ENCODE peak calls at places on chromosomes 4 and X, in eight cellular contexts. D is IMR-90, Y is breast epithelium, X is suprapubic skin, N is A549, F is HCT116, J is tibial nerve, Z is ovary. P is an unnamed sample.

GRCh38 chrX:70439016-70439415 is 5.6 kb upstream of the DLG3 start:
- DNase-seq in D (no peak), Y (no peak), X (no peak), N (no peak), F (no peak), J (no peak), Z (no peak), P (no peak)

GRCh38 chrX:39331062-39331704 is 529.9 kb downstream of the MID1IP1 start:
- DNase-seq in D (no peak), Y (no peak), X (no peak), N (no peak), F (no peak), J (no peak), Z (no peak), P (no peak)

GRCh38 chrX:43239356-43239755 is 416.7 kb upstream of the MAOA start:
- DNase-seq in D (no peak), Y (no peak), X (no peak), N (no peak), F (no peak), J (no peak), Z (no peak), P (no peak)

GRCh38 chr4:27006247-27006603 is 145.6 kb downstream of the STIM2 start:
- DNase-seq in D (peak; percentile 36), Y (no peak), X (no peak), N (no peak), F (no peak), J (no peak), Z (no peak), P (no peak)

GRCh38 chr4:92234393-92235176 is 69.2 kb upstream of the GRID2 start:
- DNase-seq in D (peak; percentile 100), Y (no peak), X (no peak), N (peak; percentile 56), F (peak; percentile 7), J (no peak), Z (no peak), P (no peak)

GRCh38 chr4:7647932-7648812 is 213.4 kb upstream of the PSAPL1 start:
- DNase-seq in D (peak; percentile 80), Y (no peak), X (no peak), N (peak; percentile 32), F (no peak), J (no peak), Z (no peak), P (no peak)

GRCh38 chr4:80213117-80213815 is 16.0 kb downstream of the PRDM8 start:
- DNase-seq in D (peak; percentile 87), Y (no peak), X (no peak), N (no peak), F (no peak), J (no peak), Z (no peak), P (no peak)

GRCh38 chrX:21658152-21658737 is at the start of gene KLHL34:
- DNase-seq in D (no peak), Y (no peak), X (no peak), N (no peak), F (no peak), J (no peak), Z (no peak), P (peak; percentile 74)

GRCh38 chr4:128583753-128584712 is 225.5 kb upstream of the JADE1 start:
- DNase-seq in D (no peak), Y (no peak), X (no peak), N (no peak), F (no peak), J (no peak), Z (no peak), P (peak; percentile 72)

GRCh38 chrX:66012094-66012534 is 27.8 kb downstream of the VSIG4 start:
- DNase-seq in D (no peak), Y (no peak), X (no peak), N (no peak), F (no peak), J (no peak), Z (no peak), P (no peak)

GRCh38 chrX:46444011-46444410 is 101.2 kb downstream of the ZNF674 start:
- DNase-seq in D (peak; percentile 89), Y (no peak), X (no peak), N (peak; percentile 34), F (peak; percentile 74), J (no peak), Z (no peak), P (no peak)

GRCh38 chr4:156377036-156377700 is 423.5 kb upstream of the CTSO start:
- DNase-seq in D (peak; percentile 64), Y (no peak), X (no peak), N (no peak), F (no peak), J (no peak), Z (no peak), P (no peak)

GRCh38 chrX:107996124-107996523 is 14.0 kb upstream of the TEX13B start:
- DNase-seq in D (no peak), Y (no peak), X (no peak), N (no peak), F (no peak), J (no peak), Z (no peak), P (no peak)

GRCh38 chrX:126027229-126027628 is 138.9 kb downstream of the DCAF12L2 start:
- DNase-seq in D (no peak), Y (no peak), X (no peak), N (no peak), F (no peak), J (no peak), Z (no peak), P (no peak)

GRCh38 chr4:137519406-137519805 is 12.9 kb downstream of the PCDH18 start:
- DNase-seq in D (peak; percentile 83), Y (no peak), X (no peak), N (no peak), F (no peak), J (no peak), Z (no peak), P (no peak)

GRCh38 chrX:76253432-76253831 is 80.6 kb downstream of the PBDC1 start:
- DNase-seq in D (peak; percentile 56), Y (no peak), X (no peak), N (peak; percentile 53), F (peak; percentile 18), J (peak; percentile 9), Z (peak; percentile 18), P (no peak)

DNA sequence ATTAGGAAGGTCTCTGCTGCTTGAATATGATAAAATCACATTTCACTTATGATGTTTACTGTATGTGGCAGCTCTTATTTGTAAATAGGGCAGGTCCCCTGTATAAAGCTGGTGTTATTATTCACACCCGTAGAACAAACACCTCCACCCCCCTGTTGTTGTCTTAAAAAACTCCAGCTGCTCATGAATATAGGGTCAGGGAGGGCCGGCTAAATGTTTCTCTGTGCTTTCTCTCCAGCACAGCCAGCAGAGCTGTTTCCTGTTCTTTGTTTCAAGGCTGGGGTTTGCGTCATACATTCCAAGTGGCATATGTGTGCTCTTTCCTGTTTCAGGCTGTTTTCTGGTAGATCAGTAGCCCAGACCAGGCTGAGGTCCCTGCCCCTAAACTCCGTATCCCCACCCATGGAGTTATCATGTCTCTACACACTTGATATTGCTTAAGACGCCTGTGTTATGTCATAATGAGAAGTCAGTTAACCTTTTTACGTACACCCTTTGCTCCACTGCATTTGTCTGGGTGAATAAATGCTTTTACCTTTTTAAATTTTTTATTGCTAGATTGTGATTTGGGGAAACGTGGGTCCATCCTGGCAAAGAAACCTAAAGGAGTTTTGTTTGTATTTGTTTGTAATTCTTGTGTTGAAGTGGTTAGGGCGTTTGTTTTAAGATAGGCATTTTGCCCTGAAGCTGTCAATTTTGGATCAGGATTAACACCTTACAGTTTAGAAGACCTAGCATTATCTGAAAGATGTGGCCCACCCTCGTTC is 3.2 kb downstream of the KLF3 start:
- DNase-seq in D (peak; percentile 99), Y (peak; percentile 82), X (peak; percentile 84), N (peak; percentile 97), F (peak; percentile 88), J (peak; percentile 90), Z (peak; percentile 81), P (peak; percentile 71)
- TF ChIP-seq POLR2A in D (peak; percentile 91), Y (peak; percentile 26), X (peak; percentile 39), N (no peak), F (peak; percentile 35), J (peak; percentile 74), Z (peak; percentile 67), P (peak; percentile 67)

DNA sequence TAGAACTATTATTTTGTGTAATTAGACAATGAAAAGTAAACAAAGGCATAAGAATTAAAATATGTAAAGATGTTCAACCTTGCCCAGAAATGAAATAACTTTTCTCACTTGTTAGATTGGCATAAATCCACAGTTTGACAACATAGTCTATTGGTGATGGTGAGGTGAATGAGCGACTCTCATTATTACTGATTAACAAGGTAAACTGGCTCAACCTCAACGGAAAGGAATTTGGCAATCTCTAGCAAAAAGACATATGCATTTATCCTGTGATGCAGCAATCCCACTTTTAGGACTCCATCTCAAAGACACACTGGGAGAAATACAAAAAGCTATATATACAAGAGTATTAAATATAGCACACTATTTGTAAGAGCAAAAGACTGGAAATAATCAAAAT is 22.3 kb downstream of the UBA6 start:
- DNase-seq in D (no peak), Y (no peak), X (no peak), N (no peak), F (no peak), J (no peak), Z (no peak), P (no peak)
- H3K27ac ChIP-seq in D (no peak overlapping the region), Y (no peak overlapping the region), X (no peak overlapping the region), N (no peak overlapping the region), F (no peak overlapping the region), J (no peak overlapping the region), Z (no peak overlapping the region), P (no peak overlapping the region)

DNA sequence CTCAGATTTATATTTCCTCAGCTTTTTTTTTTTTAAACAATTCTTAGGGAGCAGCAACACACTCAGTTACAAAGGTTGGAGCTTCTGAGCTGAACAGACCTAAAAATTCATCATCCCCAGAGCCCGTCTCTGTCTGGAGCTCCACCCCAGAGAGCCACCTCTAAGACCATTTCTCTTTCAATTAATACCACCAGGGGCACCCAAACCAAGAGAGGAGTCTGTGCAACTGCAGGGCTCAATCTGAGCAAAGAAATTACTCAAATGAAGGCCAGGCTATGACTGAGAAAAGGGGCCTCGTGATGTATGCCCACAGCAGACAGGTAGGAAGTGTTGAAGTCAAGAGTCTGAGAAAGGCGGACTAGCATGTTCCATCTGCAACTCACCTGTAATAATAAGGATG is 95.5 kb downstream of the C4orf51 start:
- DNase-seq in D (no peak), Y (no peak), X (no peak), N (no peak), F (no peak), J (no peak), Z (no peak), P (no peak)
- TF ChIP-seq CTCF in D (no peak), Y (no peak), X (no peak), N (no peak), F (no peak), J (no peak), Z (no peak), P (no peak)

GRCh38 chr4:111398906-111399330 is 746.3 kb upstream of the FAM241A start:
- DNase-seq in D (peak; percentile 17), Y (no peak), X (no peak), N (no peak), F (no peak), J (peak; percentile 8), Z (no peak), P (no peak)

GRCh38 chr4:111404673-111405072 is 740.6 kb upstream of the FAM241A start:
- DNase-seq in D (no peak), Y (no peak), X (no peak), N (no peak), F (no peak), J (no peak), Z (no peak), P (no peak)

GRCh38 chr4:111399523-111400135 is 745.6 kb upstream of the FAM241A start:
- DNase-seq in D (peak; percentile 6), Y (no peak), X (no peak), N (no peak), F (no peak), J (no peak), Z (no peak), P (no peak)

GRCh38 chr4:111406036-111406435 is 739.2 kb upstream of the FAM241A start:
- DNase-seq in D (no peak), Y (no peak), X (no peak), N (no peak), F (no peak), J (no peak), Z (no peak), P (no peak)

GRCh38 chr4:111400736-111401135 is 744.5 kb upstream of the FAM241A start:
- DNase-seq in D (peak; percentile 81), Y (no peak), X (no peak), N (no peak), F (no peak), J (peak; percentile 13), Z (no peak), P (no peak)
- TF ChIP-seq POLR2A in D (no peak), Y (no peak), X (no peak), N (no peak), F (no peak), J (no peak), Z (no peak), P (no peak)